ENCODE peak calls at places on chromosomes 6 and 20, in nine cellular contexts. Z, W, L, R, P, O, X, Q and S are unnamed samples. For H3K4me1, the result is how much of the 10 kb centered on the place peaks cover.

GRCh38 chr6:96089173-96089572 is 73.4 kb downstream of the FUT9 start:
- DNase-seq in P (peak), W (no peak), R (no peak), O (no peak), Q (no peak), Z (no peak), L (peak), X (no peak), S (no peak)

GRCh38 chr6:52953911-52954839 is 40.9 kb downstream of the GSTA4 start:
- DNase-seq in P (no peak), R (no peak), L (no peak), X (no peak), O (no peak), Z (no peak), Q (no peak), W (no peak), S (no peak)

GRCh38 chr6:118397653-118398052 is 150.4 kb upstream of the PLN start:
- DNase-seq in L (no peak), R (no peak), Z (no peak), P (no peak), W (no peak), Q (no peak), O (no peak), X (no peak), S (no peak)

GRCh38 chr6:53673138-53673801 is 7.7 kb upstream of the KLHL31 start:
- DNase-seq in O (no peak), R (no peak), W (no peak), Q (peak), P (peak), Z (no peak), L (no peak), X (no peak), S (no peak)

GRCh38 chr6:46715106-46715505 is 20.1 kb downstream of the PLA2G7 start:
- DNase-seq in X (no peak), Z (no peak), P (no peak), O (no peak), W (no peak), Q (no peak), L (no peak), R (no peak), S (no peak)

GRCh38 chr6:129707028-129707427 is 2.9 kb downstream of the ARHGAP18 start:
- DNase-seq in X (no peak), R (no peak), Q (no peak), O (no peak), L (no peak), P (no peak), Z (no peak), W (no peak), S (no peak)

GRCh38 chr6:28675600-28675999 is 149.9 kb downstream of the GPX5 start:
- DNase-seq in O (no peak), Z (no peak), W (no peak), X (no peak), P (no peak), L (no peak), Q (no peak), R (no peak), S (no peak)

GRCh38 chr6:32427218-32427617 is 12.5 kb upstream of the HLA-DRA start:
- DNase-seq in X (no peak), R (no peak), Z (no peak), W (no peak), L (no peak), O (no peak), P (no peak), Q (no peak), S (no peak)

GRCh38 chr6:21500894-21501293 is 92.7 kb upstream of the SOX4 start:
- DNase-seq in P (no peak), L (no peak), R (peak), X (peak), Q (no peak), Z (no peak), O (no peak), W (no peak), S (no peak)

GRCh38 chr6:163412345-163412744 is 2.2 kb upstream of the QKI start:
- DNase-seq in Z (no peak), L (no peak), O (no peak), W (no peak), R (no peak), P (no peak), Q (no peak), X (no peak), S (no peak)

GRCh38 chr6:119426619-119427018 is 77.1 kb upstream of the MAN1A1 start:
- DNase-seq in R (no peak), W (no peak), P (no peak), L (no peak), Q (no peak), X (no peak), Z (no peak), O (no peak), S (no peak)

GRCh38 chr6:136959471-136959891 is 37.4 kb downstream of the SLC35D3 start:
- DNase-seq in W (no peak), Z (peak), L (peak), P (no peak), O (no peak), Q (no peak), R (peak), X (peak), S (peak)

GRCh38 chr6:11460837-11461661 is 76.5 kb upstream of the TMEM170B start:
- DNase-seq in P (no peak), Q (no peak), O (no peak), L (no peak), Z (no peak), W (no peak), X (no peak), R (no peak), S (no peak)

GRCh38 chr6:88380083-88380482 is 213.9 kb upstream of the CNR1 start:
- DNase-seq in O (peak), P (peak), R (no peak), Q (peak), L (no peak), Z (peak), W (peak), X (no peak), S (no peak)

GRCh38 chr6:125054331-125054730 is 92.1 kb downstream of the RNF217 start:
- DNase-seq in O (no peak), W (no peak), Z (no peak), R (no peak), X (no peak), L (no peak), P (no peak), Q (no peak), S (no peak)
- H3K27ac ChIP-seq in O (no peak), W (no peak), Z (no peak), R (no peak), X (no peak), L (no peak), P (no peak), Q (no peak), S (no peak)

DNA sequence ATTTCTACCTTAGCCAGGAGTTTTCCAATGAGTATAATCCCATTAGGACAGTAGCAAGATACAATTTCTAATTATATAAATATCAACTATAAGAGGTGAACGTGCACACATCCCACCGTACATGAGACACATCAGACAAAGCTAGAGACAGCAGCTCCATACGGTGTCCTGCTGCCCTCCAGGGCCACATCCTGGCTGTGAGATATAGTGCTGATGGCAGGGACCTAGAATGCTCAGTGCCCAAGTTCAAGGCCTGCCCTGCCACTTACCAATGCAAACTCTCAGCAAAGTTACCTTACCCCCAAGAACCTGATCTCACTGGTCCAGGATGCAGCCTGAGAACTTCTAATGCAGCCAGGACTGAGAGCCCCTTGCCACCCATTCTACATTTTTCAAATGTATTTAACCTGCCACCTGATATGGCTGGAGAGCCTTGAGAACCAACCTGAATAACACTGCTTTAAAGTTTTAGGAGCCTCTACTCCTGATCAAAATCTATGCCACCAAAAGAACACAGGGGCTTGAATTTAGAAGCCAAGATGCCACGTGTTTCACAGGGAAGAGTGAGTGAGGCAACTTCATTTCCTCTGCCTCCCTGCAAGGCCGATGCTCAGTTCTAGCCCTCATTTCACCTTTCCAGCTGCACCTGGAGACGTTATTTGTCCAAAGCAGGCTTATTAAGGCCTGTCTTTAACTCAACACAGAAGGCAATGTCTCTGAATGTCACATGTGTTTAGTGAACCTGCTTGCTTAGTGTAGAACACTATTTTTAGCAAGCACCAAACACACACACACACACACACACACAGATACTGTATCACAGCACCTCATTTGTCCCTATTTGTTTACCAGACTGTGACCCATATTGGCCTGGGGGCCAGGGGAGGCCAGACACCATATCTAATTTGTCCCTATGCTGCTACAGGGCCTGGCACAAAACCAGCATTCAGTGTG is 6.1 kb downstream of the NFATC2 start:
- DNase-seq in L (no peak), Q (no peak), R (no peak), W (no peak), O (no peak), P (no peak), X (no peak), Z (no peak), S (no peak)
- H3K4me1 ChIP-seq in L (under half), Q (under half), R (under half), W (under half), O (under half), P (under half), X (under half), Z (under half), S (under half)

GRCh38 chr6:14396826-14397517 is 279.4 kb downstream of the CD83 start:
- DNase-seq in O (peak), X (no peak), L (peak), R (peak), P (no peak), Z (no peak), W (no peak), Q (no peak), S (no peak)
- TF ChIP-seq CTCF in O (peak), X (no peak), L (peak), R (no peak), P (no peak), Z (no peak), W (no peak), Q (no peak), S (no peak)

GRCh38 chr20:36756482-36756881 is 10.6 kb upstream of the NDRG3 start:
- DNase-seq in X (no peak), Z (no peak), O (no peak), L (no peak), Q (no peak), P (no peak), R (no peak), W (no peak), S (no peak)

GRCh38 chr20:36760647-36761046 is 12.9 kb downstream of the DSN1 start:
- DNase-seq in Z (no peak), Q (no peak), O (no peak), P (peak), X (no peak), L (no peak), R (no peak), W (no peak), S (no peak)

GRCh38 chr20:36754656-36755222 is 8.8 kb upstream of the NDRG3 start:
- DNase-seq in Q (peak), R (peak), Z (no peak), O (no peak), W (peak), L (peak), P (peak), X (peak), S (peak)

GRCh38 chr20:36761125-36761524 is 12.4 kb downstream of the DSN1 start:
- DNase-seq in W (no peak), L (no peak), O (no peak), Q (no peak), P (peak), R (no peak), Z (no peak), X (no peak), S (no peak)

GRCh38 chr20:36758276-36758675 is 12.4 kb upstream of the NDRG3 start:
- DNase-seq in Z (no peak), X (no peak), Q (no peak), W (no peak), L (no peak), R (no peak), O (no peak), P (no peak), S (no peak)
- H3K27ac ChIP-seq in Z (peak), X (no peak), Q (no peak), W (no peak), L (no peak), R (no peak), O (no peak), P (no peak), S (peak)

GRCh38 chr6:68876792-68877493 is 241.9 kb downstream of the ADGRB3 start:
- DNase-seq in X (no peak), W (no peak), R (no peak), O (no peak), P (peak), Z (no peak), Q (no peak), L (peak), S (no peak)
- H3K4me1 ChIP-seq in X (under half), W (under half), R (under half), O (under half), P (under half), Z (under half), Q (under half), L (under half), S (under half)

DNA sequence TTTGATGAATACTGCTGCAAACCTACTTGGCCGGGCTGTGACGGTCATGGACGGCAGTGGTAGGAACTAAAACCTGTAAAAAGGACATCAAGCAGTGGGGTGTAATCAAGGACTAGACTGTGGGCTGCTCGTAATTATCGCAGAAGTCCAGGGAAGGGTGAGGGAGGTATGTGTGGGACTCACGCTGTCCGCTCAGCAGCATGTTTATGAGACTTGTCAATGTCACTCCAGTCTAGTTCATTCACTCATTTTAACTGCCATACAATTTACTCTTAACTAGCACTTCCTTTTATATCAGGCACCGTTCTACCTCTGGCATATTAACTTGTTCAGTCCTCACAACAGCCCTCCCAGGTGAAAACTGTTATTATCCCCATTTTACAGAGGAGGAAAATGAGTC is 3.9 kb downstream of the PNPLA1 start:
- DNase-seq in R (no peak), Q (no peak), L (no peak), O (no peak), X (no peak), Z (no peak), W (no peak), P (no peak), S (no peak)
- TF ChIP-seq CTCF in R (no peak), Q (no peak), L (no peak), O (no peak), X (no peak), Z (no peak), W (no peak), P (no peak), S (no peak)

DNA sequence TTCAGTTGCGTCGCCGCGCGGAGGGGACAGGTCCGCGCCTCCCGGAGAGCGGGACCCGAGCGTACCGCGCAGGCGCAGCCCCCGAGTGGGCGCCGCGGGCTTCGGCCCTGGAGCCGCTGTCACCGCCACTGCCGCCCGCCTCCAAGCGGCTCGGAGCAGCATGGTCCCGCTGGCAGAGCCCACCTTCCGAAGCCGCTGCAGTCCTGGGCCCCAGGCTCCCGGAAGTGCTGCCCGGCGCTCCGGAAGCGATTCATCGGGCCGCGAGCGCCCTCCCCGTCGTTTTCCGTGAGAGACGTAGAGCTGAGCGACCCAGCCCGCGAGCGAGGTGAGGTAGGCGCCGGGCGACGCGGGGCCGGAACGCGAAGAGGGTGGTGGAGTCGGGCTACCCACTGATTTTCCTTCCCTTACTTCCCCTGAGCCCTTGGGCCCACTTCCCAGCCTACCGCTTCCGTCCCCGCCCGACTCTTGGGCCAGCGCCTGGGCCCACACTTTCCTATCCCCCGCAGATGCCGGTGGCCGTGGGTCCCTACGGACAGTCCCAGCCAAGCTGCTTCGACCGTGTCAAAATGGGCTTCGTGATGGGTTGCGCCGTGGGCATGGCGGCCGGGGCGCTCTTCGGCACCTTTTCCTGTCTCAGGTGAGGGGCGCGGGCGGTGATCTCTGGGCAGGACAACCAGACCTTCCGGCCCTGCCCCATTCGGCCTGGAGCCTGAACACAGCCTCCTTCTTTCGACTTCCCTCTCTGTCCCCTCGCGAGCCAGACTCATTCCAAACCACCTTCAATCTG is at the start of the genes NFS1 and ROMO1:
- DNase-seq in Z (peak), L (peak), Q (peak), O (peak), X (peak), R (peak), P (peak), W (peak), S (peak)
- H3K27ac ChIP-seq in Z (peak), L (peak), Q (peak), O (peak), X (peak), R (peak), P (peak), W (peak), S (peak)

GRCh38 chr20:17948442-17948841 is 20.2 kb downstream of the SNX5 start:
- DNase-seq in Q (no peak), Z (no peak), X (no peak), R (no peak), L (no peak), O (no peak), P (no peak), W (no peak), S (no peak)

GRCh38 chr20:17946040-17946439 is 22.6 kb downstream of the SNX5 start:
- DNase-seq in X (no peak), O (no peak), L (no peak), P (no peak), Z (no peak), R (no peak), Q (no peak), W (no peak), S (no peak)

GRCh38 chr20:17947474-17947815 is 21.1 kb downstream of the SNX5 start:
- DNase-seq in L (no peak), R (no peak), W (no peak), Z (no peak), O (no peak), P (no peak), Q (no peak), X (no peak), S (no peak)

GRCh38 chr20:17944854-17945474 is 23.6 kb downstream of the SNX5 start:
- DNase-seq in Z (no peak), P (no peak), Q (no peak), L (no peak), O (no peak), X (no peak), R (no peak), W (no peak), S (no peak)

GRCh38 chr20:17946572-17947473 is 21.8 kb downstream of the SNX5 start:
- DNase-seq in O (no peak), P (no peak), Z (no peak), W (no peak), R (no peak), Q (no peak), L (no peak), X (no peak), S (no peak)
- H3K4me1 ChIP-seq in O (under half), P (under half), Z (under half), W (under half), R (under half), Q (under half), L (under half), X (under half), S (under half)